ENCODE peak calls at places on chromosome 10, in five cellular contexts. One of them, this sample, is unnamed.

GRCh38 chr10:89502556-89502955 is 32.8 kb downstream of the SLC16A12 start:
- DNase-seq in A549: no peak
- DNase-seq in cardiac muscle cell: peak
- DNase-seq in AG09319: no peak
- DNase-seq in RWPE1: peak
- DNase-seq in this sample: no peak

GRCh38 chr10:66762218-66762729 is 163.6 kb upstream of the LRRTM3 start:
- DNase-seq in RWPE1: no peak
- DNase-seq in A549: no peak
- DNase-seq in cardiac muscle cell: no peak
- DNase-seq in AG09319: no peak
- DNase-seq in this sample: no peak

GRCh38 chr10:19416164-19416563 is 367.6 kb downstream of the MALRD1 start:
- DNase-seq in cardiac muscle cell: no peak
- DNase-seq in AG09319: no peak
- DNase-seq in A549: no peak
- DNase-seq in RWPE1: no peak
- DNase-seq in this sample: no peak

GRCh38 chr10:118045842-118046490 is 775 bp downstream of the RAB11FIP2 start:
- DNase-seq in A549: peak
- DNase-seq in RWPE1: peak
- DNase-seq in AG09319: no peak
- DNase-seq in cardiac muscle cell: peak
- DNase-seq in this sample: no peak

GRCh38 chr10:95485445-95485844 is 75.7 kb downstream of the SORBS1 start:
- DNase-seq in A549: no peak
- DNase-seq in AG09319: no peak
- DNase-seq in RWPE1: no peak
- DNase-seq in cardiac muscle cell: peak
- DNase-seq in this sample: no peak

GRCh38 chr10:34047389-34047788 is 712.9 kb upstream of the NRP1 start:
- DNase-seq in cardiac muscle cell: no peak
- DNase-seq in A549: no peak
- DNase-seq in AG09319: no peak
- DNase-seq in RWPE1: no peak
- DNase-seq in this sample: no peak

GRCh38 chr10:128431083-128431482 is 304.9 kb upstream of the MKI67 start:
- DNase-seq in AG09319: no peak
- DNase-seq in RWPE1: no peak
- DNase-seq in A549: no peak
- DNase-seq in cardiac muscle cell: no peak
- DNase-seq in this sample: no peak

GRCh38 chr10:103374263-103374662 is 6.5 kb downstream of the TAF5 start:
- DNase-seq in cardiac muscle cell: no peak
- DNase-seq in A549: no peak
- DNase-seq in RWPE1: no peak
- DNase-seq in AG09319: no peak
- DNase-seq in this sample: no peak

GRCh38 chr10:59657724-59658123 is 51.9 kb downstream of the SLC16A9 start:
- DNase-seq in RWPE1: no peak
- DNase-seq in AG09319: no peak
- DNase-seq in A549: no peak
- DNase-seq in cardiac muscle cell: no peak
- DNase-seq in this sample: no peak

GRCh38 chr10:44576715-44577191 is 191.9 kb upstream of the CXCL12 start:
- DNase-seq in RWPE1: no peak
- DNase-seq in cardiac muscle cell: peak
- DNase-seq in AG09319: peak
- DNase-seq in A549: no peak
- DNase-seq in this sample: no peak

GRCh38 chr10:118961401-118961800 is 68.1 kb upstream of the NANOS1 start:
- DNase-seq in cardiac muscle cell: no peak
- DNase-seq in RWPE1: no peak
- DNase-seq in AG09319: no peak
- DNase-seq in A549: no peak
- DNase-seq in this sample: peak

GRCh38 chr10:8600192-8600591 is 545.7 kb downstream of the GATA3 start:
- DNase-seq in A549: peak
- DNase-seq in cardiac muscle cell: no peak
- DNase-seq in RWPE1: peak
- DNase-seq in AG09319: no peak
- DNase-seq in this sample: no peak

GRCh38 chr10:15461353-15462108 is 90.4 kb upstream of the FAM171A1 start:
- DNase-seq in RWPE1: no peak
- DNase-seq in A549: peak
- DNase-seq in cardiac muscle cell: peak
- DNase-seq in AG09319: peak
- DNase-seq in this sample: no peak

GRCh38 chr10:63438506-63439498 is 27.0 kb downstream of the JMJD1C start:
- DNase-seq in A549: no peak
- DNase-seq in AG09319: no peak
- DNase-seq in RWPE1: no peak
- DNase-seq in cardiac muscle cell: peak
- DNase-seq in this sample: no peak

GRCh38 chr10:5449823-5450222 is 37.5 kb downstream of the NET1 start:
- DNase-seq in RWPE1: peak
- DNase-seq in AG09319: no peak
- DNase-seq in A549: peak
- DNase-seq in cardiac muscle cell: peak
- DNase-seq in this sample: no peak

GRCh38 chr10:12521423-12521822 is 172.1 kb downstream of the CAMK1D start:
- DNase-seq in cardiac muscle cell: no peak
- DNase-seq in RWPE1: no peak
- DNase-seq in A549: no peak
- DNase-seq in AG09319: no peak
- DNase-seq in this sample: no peak
- TF ChIP-seq CTCF in cardiac muscle cell: no peak
- TF ChIP-seq CTCF in RWPE1: no peak
- TF ChIP-seq CTCF in A549: no peak
- TF ChIP-seq CTCF in AG09319: no peak
- TF ChIP-seq CTCF in this sample: no peak

DNA sequence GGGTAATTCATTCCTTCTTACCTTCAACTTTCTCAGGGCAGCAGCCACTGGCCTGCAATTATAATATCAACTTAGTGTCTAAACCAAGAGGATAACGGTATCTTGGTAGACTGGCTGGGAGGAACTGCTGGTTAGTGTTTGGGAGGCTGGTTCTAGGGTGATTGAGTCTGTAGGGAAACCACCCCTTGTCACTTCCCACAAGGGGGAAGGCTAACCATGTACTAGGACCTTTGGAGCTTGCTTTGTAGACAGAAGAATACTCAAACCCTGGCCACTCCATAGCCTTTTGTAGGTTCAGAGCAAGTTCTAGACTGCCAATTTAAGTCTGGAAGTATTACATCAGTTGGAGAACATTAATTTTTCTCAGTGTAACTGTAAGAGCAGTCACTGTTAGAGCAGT is 51.3 kb downstream of the NHLRC2 start:
- DNase-seq in RWPE1: no peak
- DNase-seq in cardiac muscle cell: no peak
- DNase-seq in AG09319: no peak
- DNase-seq in A549: no peak
- DNase-seq in this sample: no peak
- TF ChIP-seq CTCF in RWPE1: no peak
- TF ChIP-seq CTCF in cardiac muscle cell: no peak
- TF ChIP-seq CTCF in AG09319: no peak
- TF ChIP-seq CTCF in A549: no peak
- TF ChIP-seq CTCF in this sample: no peak

GRCh38 chr10:97548828-97549455 is 23.6 kb upstream of the ANKRD2 start:
- DNase-seq in cardiac muscle cell: no peak
- DNase-seq in AG09319: no peak
- DNase-seq in A549: no peak
- DNase-seq in RWPE1: no peak
- DNase-seq in this sample: no peak

GRCh38 chr10:97550336-97551149 is 22.0 kb upstream of the ANKRD2 start:
- DNase-seq in AG09319: no peak
- DNase-seq in A549: no peak
- DNase-seq in cardiac muscle cell: no peak
- DNase-seq in RWPE1: no peak
- DNase-seq in this sample: peak

GRCh38 chr10:97549587-97550322 is 22.8 kb upstream of the ANKRD2 start:
- DNase-seq in RWPE1: no peak
- DNase-seq in cardiac muscle cell: no peak
- DNase-seq in A549: no peak
- DNase-seq in AG09319: no peak
- DNase-seq in this sample: peak

GRCh38 chr10:97551271-97551670 is 21.3 kb upstream of the ANKRD2 start:
- DNase-seq in AG09319: no peak
- DNase-seq in A549: no peak
- DNase-seq in RWPE1: no peak
- DNase-seq in cardiac muscle cell: no peak
- DNase-seq in this sample: no peak

DNA sequence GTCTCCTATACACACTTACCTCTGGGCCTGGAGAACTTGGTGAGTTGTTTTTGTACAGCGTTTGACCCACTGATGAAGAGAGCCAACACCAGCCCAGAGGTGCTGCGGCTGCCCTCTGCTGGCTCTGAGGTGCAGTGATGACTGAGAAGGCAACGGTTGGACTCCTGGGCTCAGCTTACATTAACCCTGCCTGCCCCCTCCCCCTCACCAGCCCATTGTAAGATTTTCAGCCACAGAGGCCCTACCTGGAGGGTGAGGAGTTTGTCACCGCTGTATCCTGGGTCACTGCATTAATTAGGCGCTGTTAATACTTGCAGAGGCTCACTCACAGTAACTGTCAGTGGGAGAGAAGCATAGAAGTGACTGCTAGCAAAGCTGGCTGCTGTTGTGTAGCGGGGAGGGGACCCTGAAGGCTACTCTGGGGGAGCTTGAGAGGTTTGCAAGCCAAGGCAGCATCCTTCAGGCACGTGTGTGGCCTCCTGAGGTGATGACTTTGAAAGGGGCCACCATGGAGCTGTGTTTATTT is 18.9 kb upstream of the ANKRD2 start:
- DNase-seq in AG09319: no peak
- DNase-seq in RWPE1: peak
- DNase-seq in A549: peak
- DNase-seq in cardiac muscle cell: peak
- DNase-seq in this sample: peak
- TF ChIP-seq CTCF in AG09319: peak
- TF ChIP-seq CTCF in RWPE1: peak
- TF ChIP-seq CTCF in A549: peak
- TF ChIP-seq CTCF in cardiac muscle cell: peak
- TF ChIP-seq CTCF in this sample: peak

DNA sequence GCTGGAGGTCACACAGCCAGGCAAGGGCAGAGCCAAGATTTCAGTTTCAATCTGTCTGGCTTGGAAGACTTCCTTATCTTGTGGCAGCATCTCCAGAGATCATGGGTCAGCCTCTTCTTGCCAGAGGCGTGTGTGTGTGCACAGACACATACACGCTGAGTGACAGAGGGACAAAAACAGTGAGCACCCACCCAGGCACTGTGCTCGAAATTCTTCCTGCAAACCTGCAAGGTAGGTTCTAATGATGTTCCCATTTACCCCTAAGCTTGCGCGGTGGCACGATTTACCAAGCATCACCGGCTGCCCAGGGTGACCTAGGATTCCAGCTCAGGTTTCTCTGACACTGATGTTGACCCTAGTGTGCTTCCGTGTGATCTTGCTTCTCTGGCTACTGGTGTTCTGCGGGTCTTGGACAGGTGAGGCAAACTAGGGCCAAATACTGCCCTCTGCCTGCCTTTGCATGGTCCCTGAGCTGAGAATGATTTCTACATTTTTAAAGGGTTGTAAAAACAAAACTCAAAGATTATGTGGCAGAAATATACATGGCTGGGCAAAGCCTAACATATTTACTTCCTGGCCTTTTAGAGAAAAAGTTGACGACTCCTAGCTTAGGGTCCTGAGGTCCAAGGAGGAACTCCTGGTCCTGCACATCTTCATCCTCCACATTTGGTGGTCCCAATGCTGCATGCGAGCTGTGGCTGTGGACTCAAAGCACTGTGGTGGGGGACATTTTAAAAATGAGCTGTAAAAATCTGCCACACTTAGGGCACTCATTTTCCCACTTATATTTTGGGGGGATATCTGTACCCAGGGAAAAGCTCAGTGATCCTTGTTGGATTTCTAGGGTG is 268.5 kb downstream of the RPS24 start:
- DNase-seq in AG09319: no peak
- DNase-seq in cardiac muscle cell: no peak
- DNase-seq in RWPE1: no peak
- DNase-seq in A549: peak
- DNase-seq in this sample: peak
- TF ChIP-seq CTCF in AG09319: no peak
- TF ChIP-seq CTCF in cardiac muscle cell: peak
- TF ChIP-seq CTCF in RWPE1: no peak
- TF ChIP-seq CTCF in A549: peak
- TF ChIP-seq CTCF in this sample: peak

DNA sequence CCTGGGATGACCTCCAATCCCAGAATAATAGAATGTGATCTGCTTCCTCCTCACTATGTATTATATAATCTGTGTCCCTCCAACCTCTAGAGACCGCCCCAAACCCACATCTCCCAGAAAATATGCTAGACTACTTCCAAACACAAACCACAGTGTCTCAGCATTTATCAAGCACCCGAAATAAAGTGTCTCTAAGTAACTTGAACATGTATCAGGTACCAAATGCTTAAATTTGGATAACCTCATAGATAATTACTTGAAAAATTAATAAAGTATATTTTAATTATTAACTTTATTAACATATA is 16.1 kb downstream of the LYZL1 start:
- DNase-seq in A549: no peak
- DNase-seq in cardiac muscle cell: no peak
- DNase-seq in AG09319: no peak
- DNase-seq in RWPE1: no peak
- DNase-seq in this sample: no peak
- TF ChIP-seq CTCF in A549: no peak
- TF ChIP-seq CTCF in cardiac muscle cell: no peak
- TF ChIP-seq CTCF in AG09319: no peak
- TF ChIP-seq CTCF in RWPE1: no peak
- TF ChIP-seq CTCF in this sample: no peak

GRCh38 chr10:80182986-80183385 is 22.4 kb downstream of the ANXA11 start:
- DNase-seq in RWPE1: no peak
- DNase-seq in cardiac muscle cell: no peak
- DNase-seq in AG09319: no peak
- DNase-seq in A549: no peak
- DNase-seq in this sample: no peak
- TF ChIP-seq CTCF in RWPE1: no peak
- TF ChIP-seq CTCF in cardiac muscle cell: no peak
- TF ChIP-seq CTCF in AG09319: no peak
- TF ChIP-seq CTCF in A549: no peak
- TF ChIP-seq CTCF in this sample: no peak

DNA sequence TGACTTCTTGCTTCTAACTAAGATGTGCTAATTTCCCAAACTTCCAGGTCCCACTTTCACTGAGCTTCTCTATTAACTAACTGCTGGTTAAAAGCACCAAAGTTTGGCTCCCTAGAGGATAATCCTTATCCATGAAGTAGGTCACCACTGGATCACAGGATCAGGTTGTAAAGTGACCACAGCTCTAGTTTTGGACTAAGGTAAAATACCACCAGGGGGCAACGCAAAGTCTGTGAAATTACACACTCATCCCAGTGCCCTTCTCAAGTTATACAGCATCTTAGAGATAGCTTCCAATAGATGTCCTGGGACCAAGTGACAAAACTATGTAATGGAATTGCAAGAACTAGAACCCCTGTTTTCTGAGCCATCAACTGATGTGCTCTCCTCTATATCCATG is 116.4 kb upstream of the ASAH2 start:
- DNase-seq in cardiac muscle cell: peak
- DNase-seq in RWPE1: no peak
- DNase-seq in AG09319: no peak
- DNase-seq in A549: peak
- DNase-seq in this sample: peak
- TF ChIP-seq CTCF in cardiac muscle cell: peak
- TF ChIP-seq CTCF in RWPE1: peak
- TF ChIP-seq CTCF in AG09319: peak
- TF ChIP-seq CTCF in A549: peak
- TF ChIP-seq CTCF in this sample: peak

GRCh38 chr10:99234067-99234738 is 1.4 kb downstream of the HPSE2 start:
- DNase-seq in AG09319: no peak
- DNase-seq in RWPE1: peak
- DNase-seq in cardiac muscle cell: peak
- DNase-seq in A549: peak
- DNase-seq in this sample: peak
- TF ChIP-seq CTCF in AG09319: no peak
- TF ChIP-seq CTCF in RWPE1: no peak
- TF ChIP-seq CTCF in cardiac muscle cell: no peak
- TF ChIP-seq CTCF in A549: no peak
- TF ChIP-seq CTCF in this sample: no peak